ENCODE peak calls at places on chromosomes 7 and 10, in five cellular contexts. A is naive thymus-derived CD4-positive, alpha-beta T cell; E is T-helper 2 cell; W is Calu3; H is sigmoid colon. Z is an unnamed sample.

GRCh38 chr7:105611856-105612775 is 30.8 kb upstream of the EFCAB10 start:
- DNase-seq in A (no peak), E (no peak), W (no peak), H (peak), Z (no peak)

GRCh38 chr10:18683427-18683826 is 24.2 kb downstream of the ARL5B start:
- DNase-seq in A (no peak), E (no peak), W (no peak), H (no peak), Z (no peak)

GRCh38 chr10:73590881-73591577 is at the start of gene USP54:
- DNase-seq in A (peak), E (no peak), W (peak), H (no peak), Z (peak)

GRCh38 chr10:110992011-110992800 is 72.8 kb downstream of the SHOC2 start:
- DNase-seq in A (no peak), E (no peak), W (no peak), H (no peak), Z (no peak)

GRCh38 chr10:1882168-1882567 is 144.8 kb upstream of the ADARB2 start:
- DNase-seq in A (no peak), E (no peak), W (no peak), H (no peak), Z (no peak)

GRCh38 chr7:109479388-109479787 is 909.7 kb downstream of the DNAJB9 start:
- DNase-seq in A (no peak), E (no peak), W (no peak), H (no peak), Z (no peak)

GRCh38 chr7:55094122-55094690 is 75.4 kb downstream of the EGFR start:
- DNase-seq in A (no peak), E (no peak), W (no peak), H (no peak), Z (no peak)

GRCh38 chr10:3987142-3987974 is 202.3 kb upstream of the KLF6 start:
- DNase-seq in A (no peak), E (no peak), W (no peak), H (no peak), Z (no peak)

GRCh38 chr7:122092964-122093797 is 50.9 kb downstream of the AASS start:
- DNase-seq in A (peak), E (no peak), W (peak), H (no peak), Z (peak)

GRCh38 chr7:129453510-129454248 is 19.4 kb downstream of the STRIP2 start:
- DNase-seq in A (no peak), E (no peak), W (no peak), H (no peak), Z (no peak)

GRCh38 chr7:33831389-33832118 is 73.8 kb upstream of the BMPER start:
- DNase-seq in A (no peak), E (no peak), W (no peak), H (peak), Z (no peak)

GRCh38 chr7:92179393-92179924 is 517 bp upstream of the LRRD1 start:
- DNase-seq in A (no peak), E (no peak), W (no peak), H (no peak), Z (no peak)

GRCh38 chr7:69708857-69709256 is 110.6 kb downstream of the AUTS2 start:
- DNase-seq in A (no peak), E (no peak), W (no peak), H (no peak), Z (no peak)

Z was measured in CD4-positive, alpha-beta memory T cell.